ENCODE peak calls at places on chromosomes 6 and 20, in ten cellular contexts. U, S, H, F, O, P, X, N, A and G are unnamed samples.

GRCh38 chr20:45097485-45098095 is 3.3 kb downstream of the KCNS1 start:
- DNase-seq in U (no peak), S (no peak), H (peak; percentile 50), F (no peak), O (no peak), P (peak; percentile 45), X (no peak), N (no peak), A (peak; percentile 35), G (no peak)

GRCh38 chr6:5559651-5560050 is 298.3 kb downstream of the FARS2 start:
- DNase-seq in U (no peak), S (no peak), H (no peak), F (no peak), O (no peak), P (no peak), X (no peak), N (no peak), A (no peak), G (no peak)

GRCh38 chr6:151679081-151679480 is 128.4 kb upstream of the ESR1 start:
- DNase-seq in U (no peak), S (peak; percentile 23), H (peak; percentile 70), F (no peak), O (peak; percentile 26), P (no peak), X (peak; percentile 48), N (no peak), A (peak; percentile 63), G (no peak)

GRCh38 chr6:122735618-122736017 is 43.9 kb upstream of the FABP7 start:
- DNase-seq in U (no peak), S (no peak), H (no peak), F (no peak), O (peak; percentile 95), P (no peak), X (no peak), N (no peak), A (no peak), G (no peak)

GRCh38 chr6:150937126-150937906 is 71.8 kb downstream of the MTHFD1L start:
- DNase-seq in U (no peak), S (peak; percentile 15), H (peak; percentile 78), F (no peak), O (no peak), P (no peak), X (no peak), N (no peak), A (no peak), G (no peak)

GRCh38 chr20:36399147-36399968 is 93.2 kb downstream of the DLGAP4 start:
- DNase-seq in U (no peak), S (no peak), H (no peak), F (peak; percentile 63), O (peak; percentile 53), P (peak; percentile 62), X (no peak), N (no peak), A (peak; percentile 6), G (peak; percentile 63)

GRCh38 chr20:45821942-45822341 is 5.2 kb downstream of the TNNC2 start:
- DNase-seq in U (no peak), S (no peak), H (no peak), F (no peak), O (no peak), P (no peak), X (no peak), N (no peak), A (no peak), G (no peak)

GRCh38 chr6:44733146-44733545 is 345.6 kb downstream of the CDC5L start:
- DNase-seq in U (no peak), S (no peak), H (no peak), F (no peak), O (no peak), P (no peak), X (no peak), N (no peak), A (no peak), G (no peak)

GRCh38 chr20:20216941-20217340 is 151.0 kb upstream of the INSM1 start:
- DNase-seq in U (no peak), S (no peak), H (no peak), F (no peak), O (no peak), P (no peak), X (no peak), N (no peak), A (no peak), G (no peak)

GRCh38 chr20:20212675-20213096 is 155.2 kb upstream of the INSM1 start:
- DNase-seq in U (no peak), S (no peak), H (no peak), F (no peak), O (no peak), P (peak; percentile 30), X (no peak), N (no peak), A (no peak), G (no peak)

GRCh38 chr20:20213722-20214121 is 154.2 kb upstream of the INSM1 start:
- DNase-seq in U (no peak), S (no peak), H (no peak), F (no peak), O (no peak), P (no peak), X (no peak), N (no peak), A (no peak), G (no peak)

GRCh38 chr20:20215976-20216727 is 151.8 kb upstream of the INSM1 start:
- DNase-seq in U (no peak), S (no peak), H (no peak), F (no peak), O (no peak), P (peak; percentile 64), X (no peak), N (no peak), A (no peak), G (no peak)

DNA sequence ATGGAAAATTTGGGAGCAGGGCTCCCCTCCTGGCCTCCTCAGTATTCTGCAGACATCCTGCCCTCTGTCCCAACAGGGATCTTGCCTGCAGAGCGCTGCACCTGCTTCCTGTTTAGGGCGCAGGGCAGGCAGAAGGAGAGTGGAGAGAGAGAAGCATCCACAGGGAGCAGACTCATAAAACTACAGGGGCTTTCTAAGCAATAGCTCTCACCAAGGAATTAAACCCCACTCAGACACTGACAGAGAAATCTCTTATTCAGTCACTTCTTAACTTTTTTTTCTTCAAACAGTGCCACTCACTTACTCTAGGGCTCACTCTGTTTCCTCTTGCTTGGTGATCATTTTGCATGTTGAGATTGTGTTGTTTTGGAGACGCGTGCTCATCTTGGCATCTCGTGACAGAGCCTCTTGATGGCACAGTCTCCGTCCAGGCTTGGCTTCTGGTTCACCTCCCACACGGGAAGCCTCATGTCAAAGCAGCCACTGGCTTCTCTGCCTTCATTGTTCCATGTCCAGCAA is 153.1 kb upstream of the INSM1 start:
- DNase-seq in U (no peak), S (no peak), H (no peak), F (no peak), O (no peak), P (no peak), X (no peak), N (no peak), A (no peak), G (no peak)
- TF ChIP-seq CTCF in U (no peak), S (no peak), H (no peak), F (no peak), O (no peak), P (no peak), X (no peak), N (no peak), A (no peak), G (no peak)

DNA sequence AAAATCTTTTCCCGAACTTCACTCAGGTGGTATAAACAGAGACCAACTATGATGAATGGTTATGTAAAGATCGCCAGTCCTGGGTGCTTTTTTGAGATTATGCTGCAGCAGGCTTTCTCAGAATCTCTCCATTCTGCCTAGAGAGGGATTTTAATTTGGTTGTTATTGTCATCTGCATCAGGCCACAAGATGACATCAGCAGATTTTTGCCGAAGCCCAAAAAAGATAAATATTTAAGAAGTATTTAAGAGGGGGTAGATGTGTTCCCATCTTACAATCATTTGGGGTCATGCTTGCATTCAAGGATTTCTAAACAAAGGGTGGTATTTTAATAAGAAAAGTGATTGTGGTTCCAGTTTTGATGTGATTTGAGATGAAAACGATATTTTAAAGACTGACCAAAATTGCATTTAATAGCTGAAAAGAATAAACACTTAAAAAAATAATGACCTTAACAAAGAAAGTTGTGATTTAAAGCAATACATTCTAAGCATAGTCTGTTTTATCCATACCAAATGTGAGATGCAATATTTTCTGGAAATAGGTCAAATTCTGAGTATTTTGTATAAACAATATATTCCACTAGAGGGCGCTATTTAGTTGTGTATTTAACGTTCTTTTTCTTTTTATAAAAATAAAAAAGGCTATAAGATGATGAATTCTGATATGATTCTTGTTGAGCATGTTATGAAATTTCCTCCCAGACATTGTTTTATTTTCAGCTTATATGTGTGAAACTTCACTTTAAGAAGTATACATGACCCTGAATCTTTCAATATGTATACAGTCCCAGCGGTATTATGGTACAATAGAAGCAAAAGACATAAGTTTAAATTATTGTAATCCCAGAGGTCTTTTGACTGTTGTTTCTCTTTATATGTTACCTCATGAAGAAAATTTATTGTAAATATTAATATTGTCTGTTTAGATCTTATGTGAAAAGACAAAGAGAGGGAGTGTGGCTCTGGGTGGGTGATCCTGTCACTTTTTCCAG is 51.0 kb upstream of the ZFP64 start:
- DNase-seq in U (no peak), S (no peak), H (peak; percentile 41), F (no peak), O (no peak), P (no peak), X (no peak), N (no peak), A (peak; percentile 4), G (no peak)
- TF ChIP-seq CTCF in U (no peak), S (peak; percentile 48), H (peak; percentile 22), F (peak; percentile 66), O (peak; percentile 55), P (peak; percentile 20), X (no peak), N (peak; percentile 18), A (peak; percentile 19), G (peak; percentile 85)

GRCh38 chr20:998431-998830 is 3.7 kb downstream of the RSPO4 start:
- DNase-seq in U (no peak), S (no peak), H (no peak), F (no peak), O (no peak), P (no peak), X (no peak), N (no peak), A (no peak), G (no peak)
- TF ChIP-seq CTCF in U (no peak), S (no peak), H (no peak), F (no peak), O (no peak), P (no peak), X (no peak), N (no peak), A (no peak), G (no peak)

DNA sequence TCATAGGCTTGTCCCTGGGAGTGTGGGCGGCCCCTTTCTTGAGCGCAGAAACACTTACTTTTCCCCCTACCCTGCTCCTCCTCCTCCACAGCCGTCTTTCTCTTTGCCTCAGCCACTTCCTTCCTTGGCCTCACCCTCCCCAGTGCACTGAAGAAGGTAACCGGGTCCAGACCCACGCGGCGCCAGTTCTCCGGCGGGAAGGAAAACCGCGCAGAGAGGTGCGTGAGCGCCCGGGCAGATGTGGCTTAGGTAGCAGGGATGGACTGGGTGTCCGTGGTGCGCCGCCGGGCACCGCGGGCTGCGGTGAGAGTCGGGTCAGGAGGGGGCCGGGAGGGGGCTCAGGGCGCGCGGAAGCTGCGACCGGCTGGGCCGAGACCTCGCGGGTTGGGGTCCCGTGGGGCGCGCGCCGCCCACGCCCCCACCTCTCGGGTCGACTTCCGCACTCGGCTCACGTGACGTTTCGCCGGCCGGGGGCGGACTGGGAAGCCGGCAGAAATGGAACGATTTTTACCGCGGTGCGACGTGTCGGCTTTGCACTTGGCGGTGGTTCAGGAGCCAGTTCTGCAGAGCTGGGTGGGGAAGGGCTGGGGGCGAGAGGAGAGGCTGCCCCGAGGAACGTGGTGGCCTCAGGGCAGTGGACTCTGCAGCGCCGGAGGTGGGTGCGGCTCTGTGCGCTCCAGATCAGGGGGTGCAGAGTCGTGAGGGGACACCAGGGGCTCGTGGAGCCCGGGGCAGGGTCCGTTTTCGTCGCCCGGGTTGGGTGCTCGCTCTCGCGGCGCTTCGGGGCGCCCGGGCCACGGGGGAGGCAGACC is at the start of gene ABRACL:
- DNase-seq in U (peak; percentile 26), S (peak; percentile 69), H (peak; percentile 58), F (peak; percentile 59), O (peak; percentile 77), P (peak; percentile 90), X (no peak), N (no peak), A (peak; percentile 79), G (peak; percentile 45)
- TF ChIP-seq CTCF in U (no peak), S (no peak), H (no peak), F (no peak), O (no peak), P (no peak), X (no peak), N (no peak), A (no peak), G (no peak)